ENCODE peak calls at places on chromosomes 2 and 18, in six cellular contexts. One of them, this sample, is unnamed.

GRCh38 chr2:223725494-223725893 is 111.9 kb downstream of the AP1S3 start:
- DNase-seq in AG10803: peak
- DNase-seq in epithelial cell of esophagus: peak
- DNase-seq in foreskin fibroblast: peak
- DNase-seq in sigmoid colon: peak
- DNase-seq in AG04450: peak
- DNase-seq in this sample: peak

GRCh38 chr2:175854665-175855064 is 147.4 kb downstream of the LNPK start:
- DNase-seq in epithelial cell of esophagus: no peak
- DNase-seq in sigmoid colon: no peak
- DNase-seq in AG10803: peak
- DNase-seq in foreskin fibroblast: peak
- DNase-seq in AG04450: no peak
- DNase-seq in this sample: no peak

GRCh38 chr2:53366570-53366969 is 401.0 kb upstream of the CHAC2 start:
- DNase-seq in sigmoid colon: no peak
- DNase-seq in AG10803: no peak
- DNase-seq in epithelial cell of esophagus: no peak
- DNase-seq in AG04450: no peak
- DNase-seq in foreskin fibroblast: no peak
- DNase-seq in this sample: no peak

GRCh38 chr18:27715751-27716150 is 461.2 kb downstream of the CDH2 start:
- DNase-seq in sigmoid colon: no peak
- DNase-seq in epithelial cell of esophagus: no peak
- DNase-seq in AG10803: no peak
- DNase-seq in AG04450: no peak
- DNase-seq in foreskin fibroblast: no peak
- DNase-seq in this sample: no peak

GRCh38 chr2:180222642-180223041 is 215.5 kb upstream of the CWC22 start:
- DNase-seq in AG04450: peak
- DNase-seq in AG10803: peak
- DNase-seq in foreskin fibroblast: peak
- DNase-seq in sigmoid colon: no peak
- DNase-seq in epithelial cell of esophagus: peak
- DNase-seq in this sample: peak

GRCh38 chr2:39435254-39435653 is 1.8 kb downstream of the MAP4K3 start:
- DNase-seq in sigmoid colon: no peak
- DNase-seq in foreskin fibroblast: peak
- DNase-seq in epithelial cell of esophagus: no peak
- DNase-seq in AG04450: no peak
- DNase-seq in AG10803: no peak
- DNase-seq in this sample: no peak

GRCh38 chr2:47724221-47724981 is 58.5 kb upstream of the MSH6 start:
- DNase-seq in foreskin fibroblast: no peak
- DNase-seq in AG10803: no peak
- DNase-seq in AG04450: no peak
- DNase-seq in sigmoid colon: no peak
- DNase-seq in epithelial cell of esophagus: peak
- DNase-seq in this sample: peak

GRCh38 chr2:105176429-105176828 is 65.1 kb upstream of the GPR45 start:
- DNase-seq in foreskin fibroblast: no peak
- DNase-seq in AG04450: no peak
- DNase-seq in sigmoid colon: no peak
- DNase-seq in AG10803: no peak
- DNase-seq in epithelial cell of esophagus: no peak
- DNase-seq in this sample: no peak

GRCh38 chr2:152336854-152337510 is 2.0 kb downstream of the FMNL2 start:
- DNase-seq in AG04450: no peak
- DNase-seq in AG10803: peak
- DNase-seq in foreskin fibroblast: peak
- DNase-seq in sigmoid colon: peak
- DNase-seq in epithelial cell of esophagus: peak
- DNase-seq in this sample: no peak

GRCh38 chr2:202871161-202872141 is at the start of gene ICA1L:
- DNase-seq in AG10803: peak
- DNase-seq in epithelial cell of esophagus: peak
- DNase-seq in AG04450: no peak
- DNase-seq in sigmoid colon: peak
- DNase-seq in foreskin fibroblast: peak
- DNase-seq in this sample: no peak

GRCh38 chr2:120669121-120669952 is 66.3 kb upstream of the GLI2 start:
- DNase-seq in epithelial cell of esophagus: peak
- DNase-seq in AG10803: peak
- DNase-seq in AG04450: no peak
- DNase-seq in sigmoid colon: peak
- DNase-seq in foreskin fibroblast: peak
- DNase-seq in this sample: no peak

GRCh38 chr2:240502430-240503121 is 55.2 kb downstream of the ANKMY1 start:
- DNase-seq in AG10803: no peak
- DNase-seq in foreskin fibroblast: no peak
- DNase-seq in epithelial cell of esophagus: no peak
- DNase-seq in AG04450: no peak
- DNase-seq in sigmoid colon: no peak
- DNase-seq in this sample: no peak

GRCh38 chr2:138086556-138086955 is 122.3 kb downstream of the HNMT start:
- DNase-seq in foreskin fibroblast: peak
- DNase-seq in sigmoid colon: no peak
- DNase-seq in AG10803: peak
- DNase-seq in AG04450: no peak
- DNase-seq in epithelial cell of esophagus: no peak
- DNase-seq in this sample: no peak

DNA sequence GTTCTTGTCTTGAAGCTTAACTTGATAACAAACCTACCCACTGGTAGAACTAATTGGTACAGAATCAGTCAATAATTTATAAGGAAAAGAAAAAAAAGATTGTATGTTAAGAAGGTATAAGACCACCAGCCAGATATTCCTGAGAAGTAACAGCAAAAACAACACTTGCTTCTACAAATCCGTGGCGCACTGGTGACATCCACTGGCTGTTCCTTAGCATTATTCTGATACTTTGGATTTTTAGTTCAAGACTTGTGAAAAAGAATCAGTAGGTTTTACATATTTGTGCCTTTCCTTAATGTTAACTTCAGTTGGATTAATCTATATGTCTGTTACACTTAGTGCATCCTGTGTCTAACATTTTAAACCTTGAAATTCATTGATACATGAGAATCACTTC is 141.8 kb downstream of the GRB14 start:
- DNase-seq in sigmoid colon: no peak
- DNase-seq in epithelial cell of esophagus: peak
- DNase-seq in foreskin fibroblast: peak
- DNase-seq in AG10803: peak
- DNase-seq in AG04450: no peak
- DNase-seq in this sample: peak
- TF ChIP-seq CTCF in sigmoid colon: peak
- TF ChIP-seq CTCF in epithelial cell of esophagus: peak
- TF ChIP-seq CTCF in foreskin fibroblast: peak
- TF ChIP-seq CTCF in AG10803: peak
- TF ChIP-seq CTCF in AG04450: peak
- TF ChIP-seq CTCF in this sample: peak

DNA sequence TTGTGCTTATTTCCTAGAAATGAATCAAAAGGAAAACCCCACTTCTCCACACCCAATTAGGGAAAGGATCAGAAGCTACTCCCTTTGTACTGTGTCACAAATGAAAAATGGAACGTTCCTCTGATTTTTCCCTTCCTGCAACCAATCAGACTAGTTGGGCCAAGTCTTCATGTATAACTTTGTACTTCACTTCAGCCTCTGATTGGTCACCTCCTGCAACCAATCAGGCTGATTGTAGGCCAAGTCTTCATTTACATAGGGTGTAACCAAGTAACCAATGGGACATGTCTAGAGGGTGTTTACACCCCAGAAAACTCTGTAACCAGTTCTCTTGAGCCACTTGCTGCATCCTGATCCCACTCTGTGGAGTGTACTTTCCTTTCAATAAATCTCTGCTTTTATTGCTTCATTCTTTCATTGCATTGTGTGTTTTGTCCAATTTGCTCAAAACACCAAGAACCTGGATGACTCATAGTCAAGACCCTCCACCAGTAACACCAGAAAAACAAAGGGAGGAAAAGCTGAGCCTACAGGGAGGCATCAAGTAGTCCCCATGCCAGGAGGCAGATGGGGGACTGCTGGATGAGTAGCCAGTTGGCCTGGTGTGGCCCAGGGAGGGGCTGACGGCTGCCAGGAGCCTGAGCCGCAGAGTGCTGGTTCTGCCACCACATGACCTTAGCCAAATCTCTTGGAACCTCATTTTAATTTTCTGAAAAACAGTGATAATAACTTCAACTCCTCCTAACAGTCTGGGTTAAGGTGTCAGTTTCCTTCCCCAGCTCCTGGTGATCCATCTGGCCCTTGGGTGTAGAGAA is 46.1 kb downstream of the SOWAHC start:
- DNase-seq in AG04450: no peak
- DNase-seq in AG10803: no peak
- DNase-seq in sigmoid colon: no peak
- DNase-seq in epithelial cell of esophagus: peak
- DNase-seq in foreskin fibroblast: no peak
- DNase-seq in this sample: no peak
- H3K4me3 ChIP-seq in AG04450: no peak
- H3K4me3 ChIP-seq in AG10803: no peak
- H3K4me3 ChIP-seq in sigmoid colon: no peak
- H3K4me3 ChIP-seq in epithelial cell of esophagus: no peak
- H3K4me3 ChIP-seq in foreskin fibroblast: no peak
- H3K4me3 ChIP-seq in this sample: no peak

GRCh38 chr2:135582383-135582782 is 51.1 kb downstream of the R3HDM1 start:
- DNase-seq in AG04450: no peak
- DNase-seq in foreskin fibroblast: no peak
- DNase-seq in AG10803: no peak
- DNase-seq in sigmoid colon: no peak
- DNase-seq in epithelial cell of esophagus: no peak
- DNase-seq in this sample: no peak

GRCh38 chr2:135586148-135586547 is 54.9 kb downstream of the R3HDM1 start:
- DNase-seq in AG04450: no peak
- DNase-seq in epithelial cell of esophagus: peak
- DNase-seq in foreskin fibroblast: no peak
- DNase-seq in sigmoid colon: no peak
- DNase-seq in AG10803: no peak
- DNase-seq in this sample: no peak

GRCh38 chr2:135590594-135591290 is 59.5 kb downstream of the R3HDM1 start:
- DNase-seq in foreskin fibroblast: no peak
- DNase-seq in epithelial cell of esophagus: no peak
- DNase-seq in AG10803: no peak
- DNase-seq in sigmoid colon: no peak
- DNase-seq in AG04450: no peak
- DNase-seq in this sample: no peak

GRCh38 chr2:135585586-135585985 is 54.3 kb downstream of the R3HDM1 start:
- DNase-seq in sigmoid colon: no peak
- DNase-seq in AG04450: no peak
- DNase-seq in epithelial cell of esophagus: no peak
- DNase-seq in AG10803: peak
- DNase-seq in foreskin fibroblast: peak
- DNase-seq in this sample: peak

GRCh38 chr2:135587958-135588357 is 56.7 kb downstream of the R3HDM1 start:
- DNase-seq in foreskin fibroblast: no peak
- DNase-seq in sigmoid colon: no peak
- DNase-seq in epithelial cell of esophagus: no peak
- DNase-seq in AG04450: no peak
- DNase-seq in AG10803: no peak
- DNase-seq in this sample: no peak
- TF ChIP-seq CTCF in foreskin fibroblast: no peak
- TF ChIP-seq CTCF in sigmoid colon: no peak
- TF ChIP-seq CTCF in epithelial cell of esophagus: no peak
- TF ChIP-seq CTCF in AG04450: no peak
- TF ChIP-seq CTCF in AG10803: no peak
- TF ChIP-seq CTCF in this sample: no peak

DNA sequence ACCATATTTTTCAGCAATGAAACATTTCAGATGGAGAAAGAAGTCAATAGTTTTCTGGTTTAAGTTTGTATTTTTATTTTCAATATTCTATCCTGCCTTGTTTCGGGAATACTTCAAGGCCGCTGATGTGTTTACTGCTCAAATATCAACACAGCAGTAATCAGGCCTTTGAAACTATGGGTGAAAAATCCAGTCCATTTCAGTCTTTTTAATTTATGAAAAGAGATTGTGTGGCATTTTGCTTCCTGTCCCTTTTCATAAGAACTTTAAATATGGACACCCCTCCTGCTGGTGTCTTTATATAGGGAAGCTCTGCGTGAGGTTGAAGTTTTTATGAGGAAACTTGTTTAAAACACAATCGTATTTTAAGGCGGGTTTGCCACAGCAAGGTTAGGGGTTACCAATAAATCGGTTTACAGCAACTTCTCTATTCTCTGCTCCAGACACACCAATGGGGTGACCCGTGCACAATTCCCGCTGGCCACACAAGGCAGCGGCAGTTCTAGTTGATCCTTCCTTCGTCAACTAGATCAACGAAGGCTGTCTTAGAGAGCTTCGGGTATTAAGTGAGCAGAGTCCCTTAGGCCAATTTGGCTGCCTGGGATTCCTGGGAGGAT is 1.2 kb upstream of the TANC1 start:
- DNase-seq in AG10803: no peak
- DNase-seq in sigmoid colon: no peak
- DNase-seq in AG04450: no peak
- DNase-seq in epithelial cell of esophagus: no peak
- DNase-seq in foreskin fibroblast: no peak
- DNase-seq in this sample: no peak
- H3K4me3 ChIP-seq in AG10803: peak
- H3K4me3 ChIP-seq in sigmoid colon: peak
- H3K4me3 ChIP-seq in AG04450: peak
- H3K4me3 ChIP-seq in epithelial cell of esophagus: peak
- H3K4me3 ChIP-seq in foreskin fibroblast: peak
- H3K4me3 ChIP-seq in this sample: peak

GRCh38 chr2:101989740-101990460 is 1.9 kb upstream of the IL1R2 start:
- DNase-seq in AG10803: no peak
- DNase-seq in epithelial cell of esophagus: no peak
- DNase-seq in AG04450: no peak
- DNase-seq in sigmoid colon: no peak
- DNase-seq in foreskin fibroblast: no peak
- DNase-seq in this sample: no peak
- TF ChIP-seq CTCF in AG10803: no peak
- TF ChIP-seq CTCF in epithelial cell of esophagus: no peak
- TF ChIP-seq CTCF in AG04450: no peak
- TF ChIP-seq CTCF in sigmoid colon: no peak
- TF ChIP-seq CTCF in foreskin fibroblast: no peak
- TF ChIP-seq CTCF in this sample: no peak

DNA sequence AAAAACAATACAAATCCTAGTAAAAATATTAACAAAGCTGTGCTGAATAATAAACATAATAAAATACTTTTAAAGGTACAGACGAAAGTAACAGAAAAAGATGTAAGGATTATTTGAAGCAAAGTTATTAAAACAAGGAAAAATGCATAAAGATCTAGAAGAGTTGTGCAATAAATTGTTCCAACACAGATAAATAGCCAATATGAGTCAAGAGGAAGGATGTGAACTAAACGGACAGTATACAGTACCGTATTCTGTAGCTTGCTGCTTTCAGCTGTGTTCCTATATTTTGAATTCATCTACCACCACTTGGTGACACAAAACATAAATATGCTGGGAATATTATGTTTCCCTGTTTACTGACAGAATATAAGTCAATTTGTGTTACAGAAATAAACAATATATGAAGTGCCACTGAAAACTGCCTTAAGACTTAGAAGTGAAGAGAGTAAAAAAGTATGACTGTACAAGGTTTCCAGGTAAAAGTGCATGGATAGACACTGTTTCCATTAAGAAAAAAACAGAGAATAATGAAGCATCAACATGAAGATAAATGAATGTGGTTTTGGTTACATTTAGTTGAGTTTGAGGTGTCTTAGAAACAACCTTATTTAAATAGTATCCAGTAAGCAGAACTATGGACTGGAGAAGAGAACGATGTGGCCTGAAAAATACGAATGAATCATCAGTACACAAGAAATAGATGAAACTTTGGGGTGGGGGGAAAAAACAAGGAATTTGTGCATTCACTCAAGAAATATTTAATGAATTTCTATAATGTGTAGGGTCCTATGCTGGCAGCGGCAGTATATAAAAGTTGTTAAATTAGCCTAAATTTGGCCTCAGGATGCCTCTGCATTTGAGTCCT is 13.1 kb downstream of the PPP3R1 start:
- DNase-seq in AG04450: no peak
- DNase-seq in foreskin fibroblast: peak
- DNase-seq in sigmoid colon: no peak
- DNase-seq in epithelial cell of esophagus: peak
- DNase-seq in AG10803: no peak
- DNase-seq in this sample: no peak
- H3K4me3 ChIP-seq in AG04450: no peak
- H3K4me3 ChIP-seq in foreskin fibroblast: no peak
- H3K4me3 ChIP-seq in sigmoid colon: no peak
- H3K4me3 ChIP-seq in epithelial cell of esophagus: no peak
- H3K4me3 ChIP-seq in AG10803: no peak
- H3K4me3 ChIP-seq in this sample: no peak

This sample was measured in epithelial cell of proximal tubule.